ENCODE peak calls at places on chromosomes 13 and 19, in eight cellular contexts. U, S, I, D, Y, M, J and P are unnamed samples. For H3K36me3 and H3K9me3, the result is how much of the 10 kb centered on the place peaks cover.

GRCh38 chr19:16655727-16656126 is 4.2 kb downstream of the SMIM7 start:
- DNase-seq in M (no peak), I (no peak), S (no peak), Y (no peak), D (no peak), U (no peak), J (no peak), P (no peak)

GRCh38 chr19:36918090-36918489 is 2.0 kb downstream of the ZNF568 start:
- DNase-seq in D (no peak), M (no peak), U (no peak), I (no peak), S (no peak), J (no peak), Y (no peak), P (no peak)

GRCh38 chr13:91544723-91545122 is 146.3 kb downstream of the GPC5 start:
- DNase-seq in Y (peak), S (no peak), U (no peak), J (no peak), M (no peak), D (no peak), I (no peak), P (no peak)

GRCh38 chr19:38667552-38668205 is 20.2 kb downstream of the ACTN4 start:
- DNase-seq in Y (no peak), U (peak), M (no peak), J (no peak), D (no peak), S (no peak), I (no peak), P (no peak)

GRCh38 chr19:10086032-10086903 is at the start of gene SHFL:
- DNase-seq in S (peak), J (peak), M (peak), Y (no peak), D (peak), I (peak), U (peak), P (peak)

GRCh38 chr13:110949116-110949515 is 34.2 kb upstream of the ANKRD10 start:
- DNase-seq in Y (no peak), U (no peak), I (no peak), J (no peak), D (no peak), S (no peak), M (no peak), P (no peak)

GRCh38 chr19:23263870-23264590 is 13.8 kb upstream of the ZNF724 start:
- DNase-seq in Y (no peak), S (no peak), J (no peak), U (no peak), D (peak), I (no peak), M (no peak), P (no peak)

GRCh38 chr13:39317284-39317683 is 279.0 kb downstream of the NHLRC3 start:
- DNase-seq in J (no peak), I (no peak), U (peak), Y (no peak), M (no peak), D (no peak), S (peak), P (no peak)

GRCh38 chr13:73325351-73326214 is 266.8 kb downstream of the KLF5 start:
- DNase-seq in D (peak), S (no peak), J (no peak), I (peak), U (peak), Y (no peak), M (peak), P (no peak)

GRCh38 chr13:44884076-44884729 is 105.1 kb downstream of the NUFIP1 start:
- DNase-seq in M (no peak), I (no peak), U (peak), Y (no peak), J (no peak), D (no peak), S (no peak), P (no peak)

GRCh38 chr13:47798194-47798593 is 202.9 kb downstream of the SUCLA2 start:
- DNase-seq in I (no peak), M (no peak), U (no peak), D (no peak), S (no peak), J (no peak), Y (no peak), P (no peak)

GRCh38 chr13:95059306-95059705 is 241.9 kb downstream of the ABCC4 start:
- DNase-seq in Y (peak), U (no peak), D (no peak), I (no peak), S (no peak), M (no peak), J (no peak), P (no peak)

GRCh38 chr13:79392882-79393563 is 13.0 kb downstream of the RBM26 start:
- DNase-seq in U (peak), Y (no peak), I (no peak), S (no peak), M (peak), D (no peak), J (no peak), P (no peak)

GRCh38 chr13:36552334-36552733 is 120.0 kb downstream of the CCNA1 start:
- DNase-seq in J (no peak), M (no peak), U (no peak), S (no peak), I (no peak), Y (no peak), D (no peak), P (no peak)

GRCh38 chr19:11237321-11237720 is 2.1 kb upstream of the ANGPTL8 start:
- DNase-seq in D (peak), S (no peak), J (no peak), I (no peak), U (no peak), M (no peak), Y (no peak), P (no peak)

GRCh38 chr13:42396901-42397670 is 125.1 kb downstream of the AKAP11 start:
- DNase-seq in I (no peak), J (no peak), D (no peak), M (no peak), Y (no peak), S (no peak), U (peak), P (no peak)

GRCh38 chr19:1791879-1792278 is 20.2 kb downstream of the ATP8B3 start:
- DNase-seq in U (no peak), S (no peak), I (no peak), J (no peak), M (no peak), D (no peak), Y (no peak), P (no peak)

GRCh38 chr19:38684078-38684861 is 36.8 kb downstream of the ACTN4 start:
- DNase-seq in D (no peak), I (peak), M (peak), Y (no peak), U (peak), S (peak), J (peak), P (peak)

GRCh38 chr13:103386341-103386740 is 320.1 kb upstream of the SLC10A2 start:
- DNase-seq in J (no peak), I (no peak), U (peak), S (no peak), D (no peak), Y (no peak), M (no peak), P (no peak)

GRCh38 chr19:54158812-54159351 is 639 bp downstream of the LENG1 start:
- DNase-seq in Y (no peak), U (no peak), I (no peak), M (peak), J (no peak), S (no peak), D (no peak), P (peak)

GRCh38 chr19:40610396-40611064 is 9.4 kb downstream of the LTBP4 start:
- DNase-seq in J (peak), D (peak), M (peak), Y (no peak), I (peak), U (no peak), S (peak), P (peak)

GRCh38 chr19:2164020-2164988 is 571 bp downstream of the DOT1L start:
- DNase-seq in M (no peak), J (no peak), Y (no peak), U (no peak), I (no peak), S (no peak), D (no peak), P (no peak)

GRCh38 chr13:29532136-29532535 is 63.4 kb downstream of the SLC7A1 start:
- DNase-seq in J (no peak), M (no peak), Y (no peak), U (peak), I (no peak), S (no peak), D (no peak), P (no peak)

GRCh38 chr13:29535663-29536655 is 59.5 kb downstream of the SLC7A1 start:
- DNase-seq in Y (no peak), D (no peak), J (no peak), M (peak), S (no peak), I (no peak), U (peak), P (no peak)

GRCh38 chr13:29529755-29530154 is 65.7 kb downstream of the SLC7A1 start:
- DNase-seq in J (no peak), M (no peak), I (no peak), U (no peak), D (no peak), S (no peak), Y (no peak), P (no peak)

GRCh38 chr13:29536853-29537252 is 58.6 kb downstream of the SLC7A1 start:
- DNase-seq in S (no peak), Y (no peak), M (no peak), D (no peak), U (no peak), I (no peak), J (no peak), P (no peak)

GRCh38 chr13:29532821-29533220 is 62.7 kb downstream of the SLC7A1 start:
- DNase-seq in S (no peak), Y (no peak), D (no peak), M (no peak), J (no peak), I (no peak), U (peak), P (no peak)
- H3K36me3 ChIP-seq in S (half or more), Y (half or more), D (under half), M (under half), J (under half), I (under half), U (under half), P (half or more)

DNA sequence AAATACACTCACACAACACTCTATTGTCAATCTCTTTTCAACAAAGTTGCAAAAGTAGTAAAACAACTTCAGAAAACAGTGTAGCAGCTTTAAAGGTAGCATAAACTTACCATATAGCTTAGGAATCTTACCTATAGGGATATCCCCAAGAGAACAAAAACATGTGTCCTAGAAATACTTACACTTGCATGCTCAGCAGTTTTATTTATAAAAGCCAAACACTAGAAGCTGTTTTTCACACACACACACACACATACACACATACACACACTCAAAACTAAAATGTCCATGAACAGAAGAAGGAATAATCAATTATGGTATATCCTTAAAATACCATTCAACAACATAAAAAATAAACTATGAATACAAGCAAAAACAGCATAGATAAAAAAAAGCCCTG is 11.7 kb downstream of the ZNF773 start:
- DNase-seq in D (no peak), M (no peak), S (no peak), Y (no peak), I (no peak), J (no peak), U (no peak), P (no peak)
- H3K9me3 ChIP-seq in D (under half), M (under half), S (under half), Y (under half), I (under half), J (under half), U (under half), P (half or more)

GRCh38 chr19:41871573-41872383 is 5.3 kb upstream of the CD79A start:
- DNase-seq in M (peak), U (no peak), S (no peak), Y (no peak), I (no peak), J (no peak), D (no peak), P (peak)
- H3K36me3 ChIP-seq in M (under half), U (under half), S (half or more), Y (half or more), I (under half), J (under half), D (under half), P (under half)

GRCh38 chr19:21901861-21902260 is 65.9 kb upstream of the ZNF43 start:
- DNase-seq in M (no peak), I (no peak), U (no peak), D (no peak), S (no peak), J (no peak), Y (no peak), P (no peak)
- H3K9me3 ChIP-seq in M (under half), I (under half), U (under half), D (under half), S (under half), J (under half), Y (under half), P (under half)

GRCh38 chr19:50414850-50415660 is 3.7 kb upstream of the SPIB start:
- DNase-seq in D (peak), S (peak), Y (peak), I (peak), M (peak), J (peak), U (peak), P (peak)

GRCh38 chr19:50412419-50412818 is 6.3 kb upstream of the SPIB start:
- DNase-seq in Y (no peak), J (no peak), S (no peak), M (no peak), D (no peak), I (no peak), U (no peak), P (no peak)

GRCh38 chr19:50415661-50416033 is 3.1 kb upstream of the SPIB start:
- DNase-seq in S (peak), M (no peak), D (no peak), U (no peak), Y (no peak), I (no peak), J (peak), P (no peak)

GRCh38 chr19:50413096-50413495 is 5.6 kb upstream of the SPIB start:
- DNase-seq in J (no peak), D (no peak), Y (no peak), S (no peak), M (no peak), I (no peak), U (no peak), P (no peak)

DNA sequence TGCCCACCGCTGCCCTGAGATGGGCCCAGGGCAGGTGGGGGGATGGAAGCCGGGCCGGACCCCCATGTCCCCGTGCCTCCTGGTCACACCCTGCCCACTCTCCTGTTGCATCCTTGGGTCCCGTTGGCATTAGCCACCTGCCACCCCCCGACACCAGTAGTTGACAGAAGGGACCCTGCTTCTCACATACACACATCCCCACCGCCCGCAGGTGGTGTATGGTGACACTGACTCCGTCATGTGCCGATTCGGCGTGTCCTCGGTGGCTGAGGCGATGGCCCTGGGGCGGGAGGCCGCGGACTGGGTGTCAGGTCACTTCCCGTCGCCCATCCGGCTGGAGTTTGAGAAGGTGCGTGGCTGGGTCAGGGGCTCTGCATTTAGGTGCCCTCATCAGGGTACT is 5.2 kb upstream of the SPIB start:
- DNase-seq in U (no peak), J (no peak), D (no peak), Y (no peak), S (no peak), M (no peak), I (no peak), P (no peak)
- H3K36me3 ChIP-seq in U (under half), J (under half), D (under half), Y (half or more), S (under half), M (under half), I (under half), P (under half)

GRCh38 chr13:19185865-19186645 is 4.4 kb upstream of the TUBA3C start:
- DNase-seq in U (no peak), Y (no peak), M (no peak), I (no peak), J (no peak), S (no peak), D (no peak), P (no peak)
- H3K9me3 ChIP-seq in U (under half), Y (under half), M (under half), I (under half), J (under half), S (under half), D (under half), P (under half)

DNA sequence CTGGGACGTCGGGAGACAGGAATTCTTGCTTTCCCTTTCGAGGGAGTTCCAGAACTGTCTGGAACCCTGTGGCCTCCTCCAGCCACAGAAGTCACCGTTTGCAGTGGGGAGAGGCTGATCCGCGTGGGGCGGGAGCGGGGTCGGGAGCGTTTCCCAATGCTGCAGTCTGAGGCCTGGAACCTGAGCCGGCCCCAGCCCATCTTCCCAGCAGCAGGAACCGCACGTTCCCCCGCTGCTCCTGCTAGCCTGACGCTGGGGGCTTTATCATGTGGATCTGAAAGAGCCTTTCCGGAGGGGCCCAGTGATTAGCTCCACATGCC is 13.4 kb downstream of the DPP9 start:
- DNase-seq in I (no peak), J (no peak), M (no peak), D (no peak), S (no peak), U (no peak), Y (no peak), P (no peak)
- H3K36me3 ChIP-seq in I (under half), J (under half), M (under half), D (under half), S (half or more), U (under half), Y (half or more), P (half or more)

GRCh38 chr19:12521996-12522395 is 29.3 kb downstream of the ZNF564 start:
- DNase-seq in D (no peak), M (no peak), J (no peak), I (no peak), U (no peak), S (no peak), Y (peak), P (no peak)

GRCh38 chr19:12526542-12526941 is 24.7 kb downstream of the ZNF564 start:
- DNase-seq in D (no peak), J (no peak), I (no peak), M (no peak), S (no peak), U (no peak), Y (no peak), P (no peak)

DNA sequence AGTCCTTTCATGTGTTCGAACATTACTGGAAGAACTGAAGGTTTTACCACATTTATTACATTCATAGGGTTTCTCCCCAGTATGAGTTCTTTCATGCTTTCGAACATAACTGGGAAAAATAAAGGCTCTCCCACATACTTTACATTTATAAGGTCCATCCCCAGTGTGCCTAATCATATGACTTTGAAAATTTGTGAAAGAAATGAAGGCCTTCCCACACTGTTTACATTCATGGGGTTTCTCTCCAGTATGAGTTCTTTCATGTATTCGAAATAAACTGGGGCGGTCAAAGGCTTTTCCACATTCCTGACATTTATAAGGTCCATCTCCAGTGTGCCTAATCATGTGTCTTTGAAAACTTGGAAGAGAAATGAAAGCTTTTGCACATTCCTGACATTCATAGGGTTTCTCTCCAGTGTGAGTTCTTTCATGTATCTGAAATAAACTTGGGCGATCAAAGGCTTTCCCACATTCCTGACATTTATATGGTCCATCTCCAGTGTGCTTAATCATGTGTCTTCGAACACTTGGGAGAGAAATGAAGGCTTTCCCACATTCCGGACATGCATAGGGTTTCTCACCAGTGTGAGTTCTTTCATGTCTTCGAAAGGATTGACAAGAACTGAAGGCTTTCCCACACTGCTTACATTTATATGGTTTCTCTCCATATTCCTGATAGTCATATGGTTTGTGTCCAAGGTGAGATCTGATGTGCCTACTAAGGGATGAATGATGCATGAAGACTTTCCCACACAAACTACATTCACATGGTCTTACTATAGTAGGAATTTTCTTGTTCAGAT is 24.0 kb downstream of the ZNF564 start:
- DNase-seq in J (no peak), S (no peak), D (no peak), I (no peak), U (peak), M (peak), Y (no peak), P (peak)
- H3K9me3 ChIP-seq in J (under half), S (under half), D (half or more), I (under half), U (under half), M (under half), Y (half or more), P (half or more)